ENCODE peak calls at places on chromosome 18, in ten cellular contexts. Z is HFFc6, U is cardiac muscle cell, J is HFF-Myc, I is upper lobe of left lung, X is AG10803, W is psoas muscle, H is MCF 10A, A is right lobe of liver, N is neural crest cell. G is an unnamed sample.

GRCh38 chr18:80105369-80106167 is 3.5 kb upstream of the ADNP2 start:
- DNase-seq in W (no peak), U (no peak), X (no peak), I (no peak), A (no peak), J (no peak), Z (no peak), H (no peak), N (no peak), G (no peak)

GRCh38 chr18:43159091-43159490 is 43.6 kb upstream of the RIT2 start:
- DNase-seq in A (no peak), H (peak), Z (no peak), I (no peak), N (no peak), U (peak), X (peak), W (no peak), J (no peak), G (no peak)

GRCh38 chr18:23281626-23282436 is 146.5 kb downstream of the CABLES1 start:
- DNase-seq in I (no peak), A (no peak), W (no peak), J (peak), X (peak), U (peak), H (peak), Z (peak), N (no peak), G (no peak)

GRCh38 chr18:40423291-40423690 is 1531.7 kb upstream of the PIK3C3 start:
- DNase-seq in U (no peak), X (no peak), J (no peak), N (no peak), A (no peak), W (no peak), H (no peak), I (no peak), Z (no peak), G (no peak)

GRCh38 chr18:54191352-54191751 is 33.1 kb downstream of the MBD2 start:
- DNase-seq in A (no peak), H (peak), I (no peak), U (no peak), X (no peak), N (no peak), W (no peak), J (no peak), Z (no peak), G (no peak)

GRCh38 chr18:25192065-25192464 is 159.9 kb downstream of the ZNF521 start:
- DNase-seq in Z (no peak), H (no peak), J (no peak), A (no peak), U (no peak), X (no peak), N (no peak), W (no peak), I (no peak), G (no peak)

GRCh38 chr18:76957384-76958355 is 135.3 kb downstream of the ZNF236 start:
- DNase-seq in A (no peak), H (no peak), W (no peak), N (no peak), U (peak), J (no peak), I (no peak), X (no peak), Z (no peak), G (no peak)

GRCh38 chr18:78743078-78743477 is 236.5 kb upstream of the SALL3 start:
- DNase-seq in U (no peak), J (no peak), X (no peak), N (no peak), Z (no peak), I (peak), A (no peak), W (no peak), H (no peak), G (no peak)

GRCh38 chr18:61595615-61596014 is 262.4 kb downstream of the CDH20 start:
- DNase-seq in N (no peak), J (no peak), U (no peak), H (no peak), X (no peak), I (no peak), A (no peak), Z (no peak), W (no peak), G (no peak)

GRCh38 chr18:59528866-59529265 is 168.4 kb downstream of the CCBE1 start:
- DNase-seq in U (no peak), Z (no peak), W (no peak), A (no peak), H (no peak), J (no peak), I (no peak), N (no peak), X (no peak), G (no peak)

GRCh38 chr18:43507842-43508481 is 230.7 kb upstream of the SYT4 start:
- DNase-seq in J (no peak), N (no peak), H (no peak), Z (no peak), U (no peak), X (no peak), A (no peak), W (no peak), I (no peak), G (no peak)

GRCh38 chr18:77858331-77858730 is 608.7 kb downstream of the GALR1 start:
- DNase-seq in I (peak), U (no peak), J (no peak), Z (no peak), N (no peak), A (no peak), H (no peak), W (no peak), X (no peak), G (no peak)

GRCh38 chr18:74420926-74421325 is 36.2 kb downstream of the DIPK1C start:
- DNase-seq in W (no peak), A (no peak), U (no peak), H (no peak), J (no peak), X (no peak), N (no peak), I (no peak), Z (no peak), G (no peak)
- TF ChIP-seq CTCF in W (no peak), A (no peak), U (no peak), H (no peak), J (no peak), X (no peak), N (no peak), I (no peak), Z (no peak), G (no peak)

GRCh38 chr18:37533647-37534565 is 31.7 kb downstream of the CELF4 start:
- DNase-seq in H (peak), U (no peak), J (no peak), I (no peak), N (no peak), X (no peak), W (no peak), A (no peak), Z (peak), G (no peak)
- TF ChIP-seq CTCF in H (no peak), U (peak), J (no peak), I (no peak), N (peak), X (no peak), W (no peak), A (no peak), Z (peak), G (peak)

GRCh38 chr18:49778826-49779465 is 34.4 kb downstream of the ACAA2 start:
- DNase-seq in J (no peak), H (peak), A (no peak), I (no peak), W (no peak), Z (no peak), U (peak), N (no peak), X (no peak), G (no peak)

GRCh38 chr18:49786019-49786720 is 27.2 kb downstream of the ACAA2 start:
- DNase-seq in H (no peak), X (no peak), A (no peak), Z (no peak), W (no peak), J (no peak), U (no peak), N (no peak), I (no peak), G (no peak)

GRCh38 chr18:49788327-49788908 is 24.9 kb downstream of the ACAA2 start:
- DNase-seq in H (no peak), J (no peak), U (no peak), N (no peak), X (no peak), A (no peak), Z (peak), W (no peak), I (no peak), G (no peak)

DNA sequence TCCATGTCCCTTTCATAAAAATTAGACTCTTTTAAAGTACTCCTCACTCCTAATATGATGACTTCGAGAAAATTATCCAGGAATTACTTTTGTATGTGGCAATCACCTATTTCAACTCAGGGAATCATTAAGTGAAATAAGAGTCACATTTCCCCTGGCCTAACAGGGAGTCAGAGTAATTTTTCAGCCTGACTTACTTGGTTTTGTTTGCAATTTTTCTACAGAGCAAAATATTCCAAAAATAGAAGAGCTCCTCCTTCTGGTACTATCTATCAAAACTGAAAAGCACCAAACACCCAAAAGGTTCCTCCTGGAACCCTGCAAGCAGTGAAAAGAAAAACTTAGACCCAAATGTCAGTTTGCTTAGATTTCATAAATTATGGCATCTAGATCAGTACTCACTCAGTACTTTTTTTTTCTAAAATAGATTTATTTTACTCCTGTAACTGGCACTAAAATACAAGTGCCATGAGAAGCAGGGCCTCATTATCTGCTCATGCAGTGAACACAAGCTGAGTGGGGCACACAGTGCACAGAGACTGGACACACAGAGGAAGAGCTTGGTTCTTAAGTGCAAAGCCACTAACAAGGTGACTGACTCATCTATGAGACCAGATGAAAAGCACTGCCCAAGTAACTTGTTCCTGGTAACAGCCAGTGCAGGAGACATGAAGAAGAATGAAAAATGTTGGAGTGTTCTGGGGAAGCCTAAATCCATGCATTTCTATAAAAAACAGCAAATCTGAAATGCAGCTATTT is 28.7 kb downstream of the ACAA2 start:
- DNase-seq in X (peak), J (no peak), W (no peak), A (no peak), U (no peak), H (no peak), N (no peak), I (no peak), Z (no peak), G (no peak)
- TF ChIP-seq CTCF in X (peak), J (no peak), W (peak), A (peak), U (peak), H (peak), N (peak), I (no peak), Z (peak), G (no peak)

DNA sequence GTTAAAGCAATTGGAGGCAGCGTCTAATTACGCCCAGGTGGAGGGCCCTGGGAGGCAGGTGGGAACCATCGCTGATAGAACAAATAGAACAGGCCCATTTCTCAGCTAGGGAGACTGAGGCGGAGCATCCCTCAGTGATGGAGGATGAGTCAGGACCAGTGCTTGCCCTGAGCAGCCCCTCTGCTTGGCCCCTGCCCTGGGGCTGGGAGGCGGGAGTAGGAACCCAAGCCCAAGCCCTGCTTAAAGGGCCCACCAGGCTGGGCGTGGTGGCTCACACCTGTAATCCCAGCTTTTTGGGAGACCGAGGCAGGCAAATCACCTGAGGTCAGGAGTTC is 56.5 kb downstream of the SMAD7 start:
- DNase-seq in J (no peak), Z (no peak), W (no peak), U (no peak), N (no peak), A (no peak), X (no peak), H (no peak), I (no peak), G (no peak)
- TF ChIP-seq CTCF in J (no peak), Z (no peak), W (no peak), U (no peak), N (no peak), A (no peak), X (no peak), H (no peak), I (no peak), G (no peak)

GRCh38 chr18:67916142-67916541 is 399.6 kb upstream of the DSEL start:
- DNase-seq in H (peak), W (no peak), Z (no peak), X (no peak), A (no peak), N (no peak), J (no peak), U (no peak), I (no peak), G (no peak)
- TF ChIP-seq CTCF in H (no peak), W (no peak), Z (no peak), X (no peak), A (no peak), N (no peak), J (no peak), U (no peak), I (no peak), G (no peak)

GRCh38 chr18:45865466-45865865 is 40.0 kb downstream of the SIGLEC15 start:
- DNase-seq in A (no peak), N (no peak), W (no peak), Z (no peak), U (no peak), X (no peak), I (no peak), H (no peak), J (no peak), G (no peak)

GRCh38 chr18:45871655-45872054 is 46.2 kb downstream of the SIGLEC15 start:
- DNase-seq in U (peak), N (no peak), X (peak), I (no peak), W (no peak), H (peak), J (no peak), Z (no peak), A (no peak), G (no peak)

GRCh38 chr18:45876131-45876530 is 50.7 kb downstream of the SIGLEC15 start:
- DNase-seq in Z (no peak), H (no peak), A (no peak), W (no peak), N (no peak), U (no peak), J (no peak), X (no peak), I (no peak), G (no peak)

GRCh38 chr18:45874501-45875184 is 49.2 kb downstream of the SIGLEC15 start:
- DNase-seq in U (peak), X (peak), W (no peak), Z (no peak), A (no peak), N (no peak), H (no peak), J (no peak), I (no peak), G (no peak)

DNA sequence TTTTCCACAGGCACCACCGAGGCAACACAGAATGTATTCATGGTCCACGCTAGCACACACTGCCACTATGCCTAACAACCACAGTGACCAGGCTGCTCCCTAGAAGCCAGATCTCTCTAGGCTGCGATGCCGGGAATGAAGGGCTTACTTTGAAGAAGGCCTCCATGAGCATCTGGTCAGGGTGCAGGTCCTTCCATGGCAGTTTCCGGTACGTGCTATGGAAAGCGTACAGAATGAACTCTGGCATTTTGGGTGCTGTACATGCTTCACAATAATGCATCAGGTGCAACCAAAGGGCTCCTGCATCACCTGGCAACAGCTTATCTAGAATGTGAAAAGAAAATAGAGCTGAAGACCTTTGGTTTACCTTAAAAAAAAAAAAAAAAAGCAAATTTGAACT is 44.9 kb downstream of the SIGLEC15 start:
- DNase-seq in A (no peak), X (no peak), I (no peak), N (no peak), U (no peak), J (no peak), H (no peak), W (no peak), Z (no peak), G (no peak)
- TF ChIP-seq CTCF in A (no peak), X (no peak), I (no peak), N (no peak), U (no peak), J (no peak), H (no peak), W (no peak), Z (no peak), G (no peak)

GRCh38 chr18:74454279-74454741 is 2.8 kb downstream of the DIPK1C start:
- DNase-seq in J (no peak), I (peak), X (no peak), N (no peak), U (no peak), A (no peak), H (no peak), Z (no peak), W (no peak), G (peak)
- TF ChIP-seq CTCF in J (no peak), I (no peak), X (no peak), N (no peak), U (no peak), A (no peak), H (no peak), Z (no peak), W (no peak), G (no peak)

DNA sequence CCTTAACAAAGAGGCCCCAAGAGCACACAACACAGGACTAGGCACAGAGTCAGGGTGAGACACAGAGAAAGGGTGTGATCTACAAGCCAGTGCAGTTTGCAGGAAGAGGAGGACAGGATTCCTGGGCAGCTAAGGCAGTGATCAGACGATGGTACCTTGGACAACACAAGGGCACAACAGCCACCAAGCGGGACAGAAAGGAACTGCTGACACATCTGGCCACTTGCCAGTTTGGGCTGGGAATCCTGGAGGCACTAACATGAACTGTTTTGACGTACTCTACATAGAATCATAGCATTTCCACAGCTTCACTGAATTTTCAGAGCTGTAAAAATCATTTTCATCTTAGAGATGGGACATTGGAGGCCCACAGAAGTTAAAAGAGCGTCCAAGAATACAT is 221.5 kb upstream of the SLC35G4 start:
- DNase-seq in U (peak), A (peak), Z (peak), N (no peak), J (no peak), X (peak), H (peak), W (peak), I (no peak), G (no peak)
- TF ChIP-seq CTCF in U (peak), A (peak), Z (peak), N (no peak), J (no peak), X (peak), H (peak), W (peak), I (no peak), G (no peak)

GRCh38 chr18:12254137-12254819 is at the start of gene CIDEA:
- DNase-seq in A (no peak), N (peak), J (no peak), Z (no peak), I (peak), H (no peak), U (peak), X (no peak), W (peak), G (no peak)
- TF ChIP-seq CTCF in A (no peak), N (no peak), J (no peak), Z (no peak), I (no peak), H (no peak), U (no peak), X (no peak), W (no peak), G (no peak)

GRCh38 chr18:50866765-50867164 is 12.2 kb upstream of the ME2 start:
- DNase-seq in I (no peak), X (no peak), U (peak), J (no peak), H (peak), A (no peak), Z (peak), N (no peak), W (no peak), G (no peak)
- TF ChIP-seq CTCF in I (no peak), X (peak), U (peak), J (no peak), H (peak), A (peak), Z (peak), N (no peak), W (no peak), G (no peak)

G was measured in mesothelial cell of epicardium.